ENCODE peak calls at places on chromosomes 3 and 15, in five cellular contexts. One of them, this sample, is unnamed.

GRCh38 chr3:188950832-188951489 is 220.8 kb upstream of the TPRG1 start:
- DNase-seq in right atrium auricular region: peak; percentile 97
- DNase-seq in HCT116: peak; percentile 60
- DNase-seq in hepatocyte: peak; percentile 90
- DNase-seq in stomach: peak; percentile 84
- DNase-seq in this sample: no peak

GRCh38 chr3:190621971-190622370 is 108.1 kb downstream of the IL1RAP start:
- DNase-seq in right atrium auricular region: no peak
- DNase-seq in HCT116: no peak
- DNase-seq in hepatocyte: no peak
- DNase-seq in stomach: no peak
- DNase-seq in this sample: no peak

GRCh38 chr15:81120069-81120468 is 14.0 kb upstream of the CFAP161 start:
- DNase-seq in right atrium auricular region: no peak
- DNase-seq in HCT116: no peak
- DNase-seq in hepatocyte: no peak
- DNase-seq in stomach: no peak
- DNase-seq in this sample: no peak

GRCh38 chr3:173584093-173584833 is 186.7 kb downstream of the NLGN1 start:
- DNase-seq in right atrium auricular region: no peak
- DNase-seq in HCT116: peak; percentile 3
- DNase-seq in hepatocyte: peak; percentile 62
- DNase-seq in stomach: no peak
- DNase-seq in this sample: peak; percentile 84

GRCh38 chr3:29281265-29282228 is 676 bp downstream of the RBMS3 start:
- DNase-seq in right atrium auricular region: no peak
- DNase-seq in HCT116: no peak
- DNase-seq in hepatocyte: peak; percentile 38
- DNase-seq in stomach: no peak
- DNase-seq in this sample: peak; percentile 67

GRCh38 chr3:37863949-37864822 is 2.5 kb downstream of the CTDSPL start:
- DNase-seq in right atrium auricular region: no peak
- DNase-seq in HCT116: no peak
- DNase-seq in hepatocyte: no peak
- DNase-seq in stomach: no peak
- DNase-seq in this sample: peak; percentile 58

GRCh38 chr15:66936115-66936863 is 129.1 kb upstream of the SMAD3 start:
- DNase-seq in right atrium auricular region: no peak
- DNase-seq in HCT116: no peak
- DNase-seq in hepatocyte: peak; percentile 46
- DNase-seq in stomach: no peak
- DNase-seq in this sample: peak; percentile 25

GRCh38 chr15:81115054-81115939 is 18.8 kb upstream of the CFAP161 start:
- DNase-seq in right atrium auricular region: no peak
- DNase-seq in HCT116: no peak
- DNase-seq in hepatocyte: no peak
- DNase-seq in stomach: no peak
- DNase-seq in this sample: no peak

GRCh38 chr3:114893361-114893760 is 253.7 kb downstream of the ZBTB20 start:
- DNase-seq in right atrium auricular region: no peak
- DNase-seq in HCT116: no peak
- DNase-seq in hepatocyte: no peak
- DNase-seq in stomach: no peak
- DNase-seq in this sample: no peak

GRCh38 chr3:13122101-13123055 is 49.1 kb upstream of the IQSEC1 start:
- DNase-seq in right atrium auricular region: no peak
- DNase-seq in HCT116: no peak
- DNase-seq in hepatocyte: no peak
- DNase-seq in stomach: no peak
- DNase-seq in this sample: peak; percentile 26

GRCh38 chr15:67177750-67178149 is 76.7 kb downstream of the AAGAB start:
- DNase-seq in right atrium auricular region: no peak
- DNase-seq in HCT116: no peak
- DNase-seq in hepatocyte: no peak
- DNase-seq in stomach: no peak
- DNase-seq in this sample: no peak

GRCh38 chr3:49124991-49125670 is 4.5 kb upstream of the USP19 start:
- DNase-seq in right atrium auricular region: no peak
- DNase-seq in HCT116: no peak
- DNase-seq in hepatocyte: no peak
- DNase-seq in stomach: no peak
- DNase-seq in this sample: peak; percentile 60

GRCh38 chr3:43194069-43194468 is 88.2 kb upstream of the POMGNT2 start:
- DNase-seq in right atrium auricular region: no peak
- DNase-seq in HCT116: no peak
- DNase-seq in hepatocyte: no peak
- DNase-seq in stomach: no peak
- DNase-seq in this sample: no peak

GRCh38 chr3:158918008-158918407 is 116.2 kb downstream of the MFSD1 start:
- DNase-seq in right atrium auricular region: no peak
- DNase-seq in HCT116: peak; percentile 52
- DNase-seq in hepatocyte: peak; percentile 78
- DNase-seq in stomach: peak; percentile 46
- DNase-seq in this sample: peak; percentile 89

GRCh38 chr15:99074446-99074845 is 30.4 kb upstream of the SYNM start:
- DNase-seq in right atrium auricular region: no peak
- DNase-seq in HCT116: no peak
- DNase-seq in hepatocyte: no peak
- DNase-seq in stomach: no peak
- DNase-seq in this sample: no peak

GRCh38 chr3:161977850-161978249 is 481.2 kb downstream of the OTOL1 start:
- DNase-seq in right atrium auricular region: no peak
- DNase-seq in HCT116: no peak
- DNase-seq in hepatocyte: no peak
- DNase-seq in stomach: no peak
- DNase-seq in this sample: no peak

GRCh38 chr3:7144696-7145308 is 283.9 kb downstream of the GRM7 start:
- DNase-seq in right atrium auricular region: no peak
- DNase-seq in HCT116: peak; percentile 31
- DNase-seq in hepatocyte: peak; percentile 41
- DNase-seq in stomach: no peak
- DNase-seq in this sample: peak; percentile 74

GRCh38 chr3:123862152-123862551 is 22.0 kb downstream of the MYLK start:
- DNase-seq in right atrium auricular region: no peak
- DNase-seq in HCT116: no peak
- DNase-seq in hepatocyte: no peak
- DNase-seq in stomach: no peak
- DNase-seq in this sample: no peak
- H3K9me3 ChIP-seq in right atrium auricular region: no peaks in the 10 kb centered on the region
- H3K9me3 ChIP-seq in HCT116: no peaks in the 10 kb centered on the region
- H3K9me3 ChIP-seq in hepatocyte: no peaks in the 10 kb centered on the region
- H3K9me3 ChIP-seq in stomach: peaks cover 5% of the 10 kb centered on the region
- H3K9me3 ChIP-seq in this sample: no peaks in the 10 kb centered on the region

GRCh38 chr3:123664771-123665170 is 79.9 kb upstream of the HACD2 start:
- DNase-seq in right atrium auricular region: no peak
- DNase-seq in HCT116: no peak
- DNase-seq in hepatocyte: no peak
- DNase-seq in stomach: no peak
- DNase-seq in this sample: no peak
- H3K36me3 ChIP-seq in right atrium auricular region: no peaks in the 10 kb centered on the region
- H3K36me3 ChIP-seq in HCT116: no peaks in the 10 kb centered on the region
- H3K36me3 ChIP-seq in hepatocyte: no peaks in the 10 kb centered on the region
- H3K36me3 ChIP-seq in stomach: peaks cover 47% of the 10 kb centered on the region
- H3K36me3 ChIP-seq in this sample: no peaks in the 10 kb centered on the region

GRCh38 chr3:81349941-81350340 is 411.5 kb downstream of the GBE1 start:
- DNase-seq in right atrium auricular region: no peak
- DNase-seq in HCT116: no peak
- DNase-seq in hepatocyte: no peak
- DNase-seq in stomach: no peak
- DNase-seq in this sample: no peak

DNA sequence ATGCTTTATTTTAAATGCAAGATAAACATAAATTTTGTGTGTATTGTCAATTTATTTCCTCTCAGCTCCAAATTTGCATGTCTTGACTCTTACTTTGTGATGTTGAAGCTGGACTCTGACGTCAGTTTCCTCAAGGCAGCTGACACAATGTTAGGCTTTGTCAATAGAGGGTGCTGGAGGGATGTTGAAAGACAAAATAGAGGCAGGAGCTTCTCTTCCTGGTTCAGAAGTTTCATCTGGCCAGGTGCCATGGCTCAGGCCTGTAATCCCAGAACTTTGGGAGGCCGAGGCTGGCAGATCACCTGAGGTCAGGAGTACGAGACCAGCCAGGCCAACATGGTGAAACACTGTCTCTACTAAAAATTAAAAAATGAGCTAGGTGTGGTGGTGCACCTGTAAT is 408.6 kb downstream of the GBE1 start:
- DNase-seq in right atrium auricular region: no peak
- DNase-seq in HCT116: peak; percentile 13
- DNase-seq in hepatocyte: peak; percentile 52
- DNase-seq in stomach: no peak
- DNase-seq in this sample: peak; percentile 62
- TF ChIP-seq CTCF in right atrium auricular region: no peak
- TF ChIP-seq CTCF in HCT116: peak; percentile 10
- TF ChIP-seq CTCF in hepatocyte: peak; percentile 18
- TF ChIP-seq CTCF in stomach: no peak
- TF ChIP-seq CTCF in this sample: peak; percentile 65

GRCh38 chr15:24683736-24684135 is 8.2 kb downstream of the NPAP1 start:
- DNase-seq in right atrium auricular region: no peak
- DNase-seq in HCT116: no peak
- DNase-seq in hepatocyte: no peak
- DNase-seq in stomach: no peak
- DNase-seq in this sample: peak; percentile 80

GRCh38 chr15:24675332-24676144 is at the start of gene NPAP1:
- DNase-seq in right atrium auricular region: no peak
- DNase-seq in HCT116: no peak
- DNase-seq in hepatocyte: no peak
- DNase-seq in stomach: no peak
- DNase-seq in this sample: peak; percentile 39

GRCh38 chr15:24684313-24684712 is 8.7 kb downstream of the NPAP1 start:
- DNase-seq in right atrium auricular region: no peak
- DNase-seq in HCT116: no peak
- DNase-seq in hepatocyte: no peak
- DNase-seq in stomach: no peak
- DNase-seq in this sample: peak; percentile 56

GRCh38 chr15:24676431-24676830 is 856 bp downstream of the NPAP1 start:
- DNase-seq in right atrium auricular region: no peak
- DNase-seq in HCT116: no peak
- DNase-seq in hepatocyte: no peak
- DNase-seq in stomach: no peak
- DNase-seq in this sample: peak; percentile 86

DNA sequence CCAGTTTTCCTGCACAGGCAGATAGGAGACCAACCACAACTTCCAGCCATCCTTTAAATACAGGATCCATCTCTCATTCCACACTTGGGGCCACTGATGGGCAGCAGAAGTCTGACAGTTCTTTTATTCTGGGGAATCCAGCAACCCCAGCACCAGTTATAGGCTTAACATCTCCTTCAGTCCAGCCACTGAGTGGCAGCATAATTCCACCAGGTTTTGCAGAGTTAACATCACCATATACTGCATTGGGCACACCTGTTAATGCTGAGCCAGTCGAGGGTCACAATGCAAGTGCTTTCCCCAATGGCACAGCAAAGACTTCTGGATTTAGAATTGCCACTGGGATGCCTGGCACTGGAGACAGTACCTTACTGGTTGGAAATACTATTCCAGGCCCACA is 2.9 kb downstream of the NPAP1 start:
- DNase-seq in right atrium auricular region: no peak
- DNase-seq in HCT116: no peak
- DNase-seq in hepatocyte: no peak
- DNase-seq in stomach: no peak
- DNase-seq in this sample: peak; percentile 46
- H3K9me3 ChIP-seq in right atrium auricular region: no peaks in the 10 kb centered on the region
- H3K9me3 ChIP-seq in HCT116: peaks cover 9% of the 10 kb centered on the region
- H3K9me3 ChIP-seq in hepatocyte: no peaks in the 10 kb centered on the region
- H3K9me3 ChIP-seq in stomach: peaks cover 26% of the 10 kb centered on the region
- H3K9me3 ChIP-seq in this sample: peaks cover 15% of the 10 kb centered on the region

GRCh38 chr3:53229606-53230005 is 26.2 kb downstream of the TKT start:
- DNase-seq in right atrium auricular region: no peak
- DNase-seq in HCT116: no peak
- DNase-seq in hepatocyte: no peak
- DNase-seq in stomach: no peak
- DNase-seq in this sample: no peak
- H3K36me3 ChIP-seq in right atrium auricular region: peaks cover 100% of the 10 kb centered on the region
- H3K36me3 ChIP-seq in HCT116: peaks cover 98% of the 10 kb centered on the region
- H3K36me3 ChIP-seq in hepatocyte: no peaks in the 10 kb centered on the region
- H3K36me3 ChIP-seq in stomach: peaks cover 100% of the 10 kb centered on the region
- H3K36me3 ChIP-seq in this sample: peaks cover 86% of the 10 kb centered on the region

DNA sequence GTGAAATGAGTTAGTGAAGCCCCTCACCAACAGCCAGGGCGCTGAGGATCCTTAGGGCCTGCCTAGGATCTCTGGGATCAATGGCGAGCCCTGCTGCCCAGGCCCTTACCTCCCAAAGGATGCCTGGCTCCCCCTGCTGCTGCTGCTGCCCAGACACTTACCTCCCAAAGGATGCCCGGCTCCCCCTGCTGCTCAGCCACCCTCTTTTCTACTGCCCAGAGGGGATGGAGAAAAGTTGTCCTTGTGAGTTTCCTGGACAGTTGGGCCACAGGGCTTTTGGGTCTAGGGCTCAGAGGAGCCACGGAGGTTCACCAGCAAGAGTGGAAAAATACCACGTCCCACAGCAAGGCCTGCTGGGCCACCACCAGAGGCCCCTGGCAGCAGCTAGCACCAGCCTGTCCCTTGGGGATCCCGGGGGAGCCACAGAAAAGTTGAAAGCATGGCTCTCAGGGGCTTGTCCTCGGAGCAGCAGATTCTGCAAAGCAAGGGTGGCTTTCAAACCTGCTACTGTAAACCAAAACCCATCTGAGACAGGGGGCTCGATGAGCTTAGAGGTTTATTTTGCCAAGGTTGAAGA is 59.4 kb downstream of the SLC6A6 start:
- DNase-seq in right atrium auricular region: no peak
- DNase-seq in HCT116: peak; percentile 32
- DNase-seq in hepatocyte: peak; percentile 72
- DNase-seq in stomach: peak; percentile 57
- DNase-seq in this sample: peak; percentile 87
- TF ChIP-seq CTCF in right atrium auricular region: peak; percentile 62
- TF ChIP-seq CTCF in HCT116: peak; percentile 69
- TF ChIP-seq CTCF in hepatocyte: peak; percentile 64
- TF ChIP-seq CTCF in stomach: peak; percentile 48
- TF ChIP-seq CTCF in this sample: peak; percentile 86

GRCh38 chr3:129104498-129105079 is 17.0 kb downstream of the RAB43 start:
- DNase-seq in right atrium auricular region: no peak
- DNase-seq in HCT116: no peak
- DNase-seq in hepatocyte: no peak
- DNase-seq in stomach: no peak
- DNase-seq in this sample: no peak

GRCh38 chr3:129106320-129106719 is 15.3 kb downstream of the RAB43 start:
- DNase-seq in right atrium auricular region: no peak
- DNase-seq in HCT116: no peak
- DNase-seq in hepatocyte: no peak
- DNase-seq in stomach: no peak
- DNase-seq in this sample: peak; percentile 66

GRCh38 chr3:129106866-129107565 is 14.6 kb downstream of the RAB43 start:
- DNase-seq in right atrium auricular region: no peak
- DNase-seq in HCT116: no peak
- DNase-seq in hepatocyte: no peak
- DNase-seq in stomach: peak; percentile 44
- DNase-seq in this sample: no peak

GRCh38 chr3:129104051-129104450 is 17.6 kb downstream of the RAB43 start:
- DNase-seq in right atrium auricular region: no peak
- DNase-seq in HCT116: no peak
- DNase-seq in hepatocyte: no peak
- DNase-seq in stomach: no peak
- DNase-seq in this sample: no peak

DNA sequence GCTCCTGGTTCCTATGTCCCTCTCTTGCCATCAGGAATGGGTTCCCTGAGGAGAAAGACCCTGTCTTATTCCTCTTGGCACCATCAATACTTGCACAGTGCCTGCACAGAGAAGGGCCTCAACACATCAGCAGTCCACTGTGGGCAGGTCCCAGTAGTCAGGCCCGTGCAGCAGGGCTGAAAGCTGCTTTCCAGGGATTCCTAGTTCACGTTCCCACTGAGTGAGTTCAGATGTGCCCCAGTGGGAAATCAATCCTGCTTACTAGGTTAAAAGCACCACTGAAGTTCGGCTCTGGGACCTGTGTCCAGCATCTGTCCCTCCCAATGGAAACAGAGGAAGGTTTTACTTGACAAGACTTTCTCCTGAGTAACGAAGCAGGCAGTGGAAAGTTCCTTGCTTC is 15.7 kb downstream of the RAB43 start:
- DNase-seq in right atrium auricular region: no peak
- DNase-seq in HCT116: no peak
- DNase-seq in hepatocyte: no peak
- DNase-seq in stomach: no peak
- DNase-seq in this sample: no peak
- H3K9me3 ChIP-seq in right atrium auricular region: no peaks in the 10 kb centered on the region
- H3K9me3 ChIP-seq in HCT116: no peaks in the 10 kb centered on the region
- H3K9me3 ChIP-seq in hepatocyte: no peaks in the 10 kb centered on the region
- H3K9me3 ChIP-seq in stomach: no peaks in the 10 kb centered on the region
- H3K9me3 ChIP-seq in this sample: no peaks in the 10 kb centered on the region

This sample was measured in endodermal cell.